ENCODE peak calls at places on chromosomes 11 and 22, in eight cellular contexts. A is naive thymus-derived CD8-positive, alpha-beta T cell; M is T-helper 1 cell; T is B cell; V is kidney; G is A549; P is AG04449; K is activated CD4-positive, CD25-positive, alpha-beta regulatory T cell. H is an unnamed sample.

GRCh38 chr22:36790648-36791047 is 14.7 kb upstream of the IFT27 start:
- DNase-seq in A (no peak), M (no peak), T (no peak), V (no peak), G (peak; percentile 37), P (no peak), K (no peak), H (no peak)

GRCh38 chr11:71248251-71248570 is 4.2 kb downstream of the SHANK2 start:
- DNase-seq in A (no peak), M (no peak), T (no peak), V (no peak), G (no peak), P (no peak), K (no peak), H (no peak)

GRCh38 chr22:23478175-23478574 is 101.9 kb downstream of the IGLL1 start:
- DNase-seq in A (no peak), M (no peak), T (no peak), V (no peak), G (no peak), P (no peak), K (no peak), H (no peak)

GRCh38 chr11:100869328-100869727 is 182.2 kb downstream of the ARHGAP42 start:
- DNase-seq in A (no peak), M (no peak), T (no peak), V (no peak), G (no peak), P (no peak), K (no peak), H (no peak)

GRCh38 chr11:12768731-12769673 is 94.8 kb downstream of the TEAD1 start:
- DNase-seq in A (no peak), M (no peak), T (no peak), V (no peak), G (no peak), P (no peak), K (no peak), H (no peak)

GRCh38 chr11:18748766-18749375 is 22.9 kb upstream of the IGSF22 start:
- DNase-seq in A (no peak), M (no peak), T (no peak), V (no peak), G (no peak), P (no peak), K (peak; percentile 51), H (no peak)

GRCh38 chr11:30505603-30506002 is 80.5 kb downstream of the MPPED2 start:
- DNase-seq in A (no peak), M (no peak), T (no peak), V (no peak), G (no peak), P (no peak), K (no peak), H (no peak)

GRCh38 chr11:10844816-10845215 is 13.0 kb downstream of the ZBED5 start:
- DNase-seq in A (no peak), M (no peak), T (no peak), V (no peak), G (no peak), P (no peak), K (no peak), H (no peak)

GRCh38 chr11:45899448-45900174 is 7.5 kb downstream of the FREY1 start:
- DNase-seq in A (peak; percentile 64), M (peak; percentile 48), T (peak; percentile 86), V (peak; percentile 96), G (peak; percentile 82), P (peak; percentile 16), K (peak; percentile 18), H (peak; percentile 55)

GRCh38 chr11:80722616-80723015 is 1281.8 kb upstream of the TENM4 start:
- DNase-seq in A (no peak), M (no peak), T (no peak), V (no peak), G (no peak), P (no peak), K (no peak), H (no peak)

GRCh38 chr22:42933783-42934144 is 76.7 kb upstream of the ARFGAP3 start:
- DNase-seq in A (no peak), M (no peak), T (no peak), V (no peak), G (peak; percentile 73), P (peak; percentile 93), K (no peak), H (no peak)

GRCh38 chr11:2400069-2400760 is at the start of gene TSSC4:
- DNase-seq in A (peak; percentile 100), M (peak; percentile 99), T (peak; percentile 100), V (peak; percentile 100), G (peak; percentile 100), P (peak; percentile 99), K (peak; percentile 99), H (peak; percentile 100)

GRCh38 chr11:111707039-111707690 is 59.0 kb downstream of the PPP2R1B start:
- DNase-seq in A (no peak), M (no peak), T (no peak), V (no peak), G (no peak), P (no peak), K (no peak), H (no peak)

GRCh38 chr11:12979928-12980689 is 29.0 kb upstream of the RASSF10 start:
- DNase-seq in A (no peak), M (no peak), T (no peak), V (no peak), G (no peak), P (no peak), K (no peak), H (no peak)

GRCh38 chr11:57639321-57640067 is 10.2 kb downstream of the YPEL4 start:
- DNase-seq in A (no peak), M (no peak), T (no peak), V (no peak), G (peak; percentile 27), P (no peak), K (no peak), H (no peak)

GRCh38 chr11:69131644-69132300 is 24.0 kb upstream of the SMIM38 start:
- DNase-seq in A (no peak), M (no peak), T (no peak), V (peak; percentile 85), G (peak; percentile 86), P (peak; percentile 17), K (no peak), H (no peak)

GRCh38 chr11:2777396-2777795 is 77.6 kb upstream of the KCNQ1OT1 start:
- DNase-seq in A (no peak), M (peak; percentile 5), T (peak; percentile 0), V (peak; percentile 81), G (no peak), P (no peak), K (no peak), H (no peak)

GRCh38 chr11:68312780-68313573 is 586 bp downstream of the LRP5 start:
- DNase-seq in A (peak; percentile 31), M (no peak), T (no peak), V (no peak), G (no peak), P (no peak), K (no peak), H (no peak)

GRCh38 chr11:120182357-120182756 is 28.5 kb upstream of the OAF start:
- DNase-seq in A (no peak), M (no peak), T (no peak), V (peak; percentile 52), G (no peak), P (no peak), K (no peak), H (no peak)

GRCh38 chr11:114059984-114060401 is 482 bp downstream of the ZBTB16 start:
- DNase-seq in A (peak; percentile 39), M (no peak), T (peak; percentile 43), V (no peak), G (peak; percentile 29), P (no peak), K (no peak), H (no peak)

GRCh38 chr11:64251986-64252837 is 882 bp downstream of the PLCB3 start:
- DNase-seq in A (no peak), M (no peak), T (no peak), V (no peak), G (no peak), P (no peak), K (no peak), H (no peak)

GRCh38 chr11:106520146-106520912 is 442.9 kb downstream of the AASDHPPT start:
- DNase-seq in A (no peak), M (no peak), T (no peak), V (no peak), G (no peak), P (no peak), K (no peak), H (no peak)

GRCh38 chr22:30564766-30565118 is 9.7 kb downstream of the GAL3ST1 start:
- DNase-seq in A (no peak), M (no peak), T (no peak), V (no peak), G (no peak), P (no peak), K (no peak), H (no peak)

GRCh38 chr22:25900880-25901279 is 158.9 kb downstream of the MYO18B start:
- DNase-seq in A (no peak), M (no peak), T (no peak), V (no peak), G (no peak), P (no peak), K (no peak), H (no peak)

GRCh38 chr22:49957826-49958461 is 2.6 kb upstream of the PIM3 start:
- DNase-seq in A (no peak), M (no peak), T (no peak), V (peak; percentile 55), G (no peak), P (no peak), K (no peak), H (no peak)

GRCh38 chr11:662689-663274 is 25.7 kb downstream of the DRD4 start:
- DNase-seq in A (peak; percentile 43), M (no peak), T (peak; percentile 60), V (peak; percentile 86), G (peak; percentile 70), P (no peak), K (no peak), H (no peak)

GRCh38 chr11:11335043-11335442 is 18.0 kb downstream of the CSNK2A3 start:
- DNase-seq in A (no peak), M (no peak), T (no peak), V (no peak), G (no peak), P (no peak), K (no peak), H (no peak)